ENCODE peak calls at places on chromosomes 5 and 9, in seven cellular contexts. C is CD14-positive monocyte, Z is GM20000, U is coronary artery, Y is choroid plexus epithelial cell, V is fibroblast of the aortic adventitia, Q is esophagus squamous epithelium. N is an unnamed sample.

GRCh38 chr9:114252394-114252793 is 70.5 kb upstream of the ORM1 start:
- DNase-seq in C (no peak), Z (no peak), U (no peak), Y (no peak), V (no peak), Q (no peak), N (no peak)

GRCh38 chr5:170389250-170389902 is at the start of gene KCNMB1:
- DNase-seq in C (no peak), Z (no peak), U (peak), Y (no peak), V (no peak), Q (no peak), N (no peak)

GRCh38 chr5:145668714-145669113 is 166.4 kb downstream of the PRELID2 start:
- DNase-seq in C (no peak), Z (no peak), U (no peak), Y (no peak), V (no peak), Q (no peak), N (no peak)

GRCh38 chr5:73464016-73464745 is 15.6 kb upstream of the FOXD1 start:
- DNase-seq in C (no peak), Z (no peak), U (no peak), Y (peak), V (peak), Q (no peak), N (no peak)

GRCh38 chr9:111661802-111662491 is 542 bp downstream of the GNG10 start:
- DNase-seq in C (peak), Z (peak), U (peak), Y (peak), V (peak), Q (no peak), N (peak)

GRCh38 chr9:92650296-92650695 is 19.6 kb downstream of the IPPK start:
- DNase-seq in C (no peak), Z (no peak), U (no peak), Y (no peak), V (no peak), Q (no peak), N (no peak)

GRCh38 chr9:91374939-91375338 is 13.2 kb upstream of the AUH start:
- DNase-seq in C (no peak), Z (no peak), U (no peak), Y (peak), V (peak), Q (no peak), N (no peak)

GRCh38 chr5:83927140-83927733 is 206.6 kb upstream of the HAPLN1 start:
- DNase-seq in C (no peak), Z (peak), U (peak), Y (peak), V (peak), Q (no peak), N (peak)

GRCh38 chr5:99317136-99317535 is 388.3 kb upstream of the CHD1 start:
- DNase-seq in C (no peak), Z (no peak), U (no peak), Y (no peak), V (no peak), Q (no peak), N (no peak)

GRCh38 chr5:91183743-91184142 is 199.4 kb downstream of the ARRDC3 start:
- DNase-seq in C (no peak), Z (no peak), U (no peak), Y (no peak), V (no peak), Q (no peak), N (no peak)

GRCh38 chr9:4258321-4259093 is 41.4 kb downstream of the GLIS3 start:
- DNase-seq in C (no peak), Z (no peak), U (no peak), Y (peak), V (peak), Q (no peak), N (no peak)

GRCh38 chr9:97773723-97774122 is 76.6 kb upstream of the XPA start:
- DNase-seq in C (no peak), Z (no peak), U (no peak), Y (peak), V (peak), Q (no peak), N (no peak)

GRCh38 chr9:14190240-14190639 is 123.7 kb downstream of the NFIB start:
- DNase-seq in C (no peak), Z (no peak), U (no peak), Y (no peak), V (no peak), Q (no peak), N (no peak)

GRCh38 chr5:171801-172331 is 19.4 kb upstream of the LRRC14B start:
- DNase-seq in C (peak), Z (no peak), U (peak), Y (no peak), V (no peak), Q (no peak), N (peak)

GRCh38 chr5:136162001-136162400 is 29.4 kb downstream of the SMAD5 start:
- DNase-seq in C (no peak), Z (no peak), U (no peak), Y (no peak), V (no peak), Q (no peak), N (no peak)

GRCh38 chr9:98550206-98550820 is 158.4 kb downstream of the GABBR2 start:
- DNase-seq in C (no peak), Z (no peak), U (no peak), Y (no peak), V (peak), Q (no peak), N (no peak)

GRCh38 chr5:109479260-109479860 is 69.6 kb upstream of the PJA2 start:
- DNase-seq in C (no peak), Z (peak), U (no peak), Y (peak), V (peak), Q (no peak), N (no peak)

GRCh38 chr9:5834214-5834613 is 1.3 kb upstream of the ERMP1 start:
- DNase-seq in C (no peak), Z (no peak), U (no peak), Y (no peak), V (no peak), Q (no peak), N (no peak)

GRCh38 chr9:23824241-23825142 is 1.5 kb downstream of the ELAVL2 start:
- DNase-seq in C (no peak), Z (no peak), U (no peak), Y (no peak), V (peak), Q (no peak), N (no peak)

GRCh38 chr9:76414656-76415055 is 20.4 kb upstream of the RFK start:
- DNase-seq in C (no peak), Z (no peak), U (no peak), Y (peak), V (peak), Q (no peak), N (no peak)

GRCh38 chr9:127982912-127983311 is 2.1 kb upstream of the EEIG1 start:
- DNase-seq in C (no peak), Z (no peak), U (no peak), Y (no peak), V (no peak), Q (no peak), N (no peak)

GRCh38 chr5:76591366-76591765 is 31.8 kb downstream of the F2RL2 start:
- DNase-seq in C (no peak), Z (no peak), U (no peak), Y (no peak), V (no peak), Q (no peak), N (no peak)

GRCh38 chr9:12771891-12772290 is 2.9 kb upstream of the LURAP1L start:
- DNase-seq in C (no peak), Z (no peak), U (no peak), Y (peak), V (no peak), Q (no peak), N (no peak)

GRCh38 chr5:135034186-135034962 is at the start of gene PITX1:
- DNase-seq in C (no peak), Z (no peak), U (no peak), Y (no peak), V (peak), Q (no peak), N (peak)

GRCh38 chr9:136848393-136849037 is 694 bp upstream of the PHPT1 start:
- DNase-seq in C (no peak), Z (peak), U (no peak), Y (peak), V (no peak), Q (no peak), N (no peak)

GRCh38 chr9:2413196-2413840 is 208.3 kb upstream of the VLDLR start:
- DNase-seq in C (no peak), Z (no peak), U (no peak), Y (peak), V (no peak), Q (no peak), N (no peak)

GRCh38 chr5:65790371-65791163 is 68.6 kb downstream of the NLN start:
- DNase-seq in C (peak), Z (no peak), U (no peak), Y (peak), V (no peak), Q (no peak), N (no peak)

DNA sequence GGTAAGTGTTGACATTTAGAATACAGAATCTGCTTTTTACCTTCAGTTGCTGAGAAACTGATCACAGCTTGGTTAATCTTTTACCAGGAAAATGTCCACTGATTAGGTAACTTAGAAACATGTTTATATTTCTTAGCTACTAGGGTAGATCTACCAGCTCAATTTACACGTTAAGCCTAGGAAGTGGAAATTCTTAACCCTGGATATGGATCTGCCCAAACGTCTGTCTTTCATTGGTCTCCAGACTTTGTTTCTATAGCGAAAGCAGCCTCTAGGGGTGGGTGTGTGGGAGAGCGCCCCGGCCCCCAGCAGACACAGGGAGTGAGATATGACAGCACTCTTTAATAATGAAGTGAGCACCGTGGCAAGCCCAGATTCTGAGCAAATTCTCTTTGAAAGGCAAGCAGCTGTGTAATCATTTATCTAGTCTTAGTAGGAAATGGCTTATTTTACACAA is 141.6 kb upstream of the ZNF608 start:
- DNase-seq in C (no peak), Z (no peak), U (no peak), Y (peak), V (no peak), Q (no peak), N (peak)
- TF ChIP-seq CTCF in C (no peak), Z (no peak), U (no peak), Y (peak), V (no peak), Q (no peak), N (peak)

DNA sequence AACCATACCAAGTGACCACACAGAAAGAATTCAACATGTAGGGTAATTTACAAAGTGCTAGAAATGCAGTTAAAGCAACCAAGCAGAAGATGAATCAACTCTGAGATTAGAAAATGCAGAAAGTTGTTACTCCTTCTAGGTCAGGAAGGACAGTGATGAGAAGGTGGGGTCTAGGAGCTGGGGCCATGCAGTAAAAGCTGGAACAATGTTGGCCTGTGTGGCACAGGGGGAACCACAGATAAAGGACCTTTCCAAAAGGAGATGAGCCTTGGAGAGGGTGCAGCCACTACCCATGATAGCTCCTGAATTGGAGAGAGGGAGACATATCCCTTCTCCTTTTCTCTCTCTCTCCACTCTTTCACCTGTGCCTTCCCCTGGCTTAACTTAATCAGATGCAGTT is 2.4 kb upstream of the SCGB3A2 start:
- DNase-seq in C (no peak), Z (no peak), U (no peak), Y (no peak), V (no peak), Q (no peak), N (no peak)
- TF ChIP-seq CTCF in C (no peak), Z (no peak), U (no peak), Y (no peak), V (no peak), Q (no peak), N (no peak)

GRCh38 chr5:111461934-111462333 is 50.4 kb downstream of the STARD4 start:
- DNase-seq in C (no peak), Z (no peak), U (no peak), Y (no peak), V (no peak), Q (no peak), N (no peak)

GRCh38 chr5:111463304-111463703 is 49.0 kb downstream of the STARD4 start:
- DNase-seq in C (no peak), Z (no peak), U (no peak), Y (no peak), V (no peak), Q (no peak), N (no peak)

DNA sequence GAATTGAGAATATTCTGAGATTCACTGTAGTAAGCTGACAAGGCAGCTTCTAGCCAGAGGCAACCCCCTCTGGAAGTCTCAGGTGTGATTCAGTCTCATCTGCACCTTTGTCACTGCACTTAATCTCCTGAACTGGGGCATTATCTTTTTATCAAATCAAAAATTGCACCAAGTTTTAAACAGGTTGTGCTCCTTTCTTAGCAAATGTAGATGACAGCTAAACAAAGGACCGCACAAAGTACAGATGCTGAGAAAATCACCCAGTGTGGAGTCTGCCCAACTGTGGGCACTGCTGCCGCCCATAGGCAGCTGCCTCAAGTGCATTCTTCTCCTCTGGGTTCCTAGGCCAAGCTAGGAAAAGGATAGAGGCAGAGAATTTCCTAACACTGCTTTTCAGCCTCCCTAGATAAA is 51.1 kb downstream of the STARD4 start:
- DNase-seq in C (no peak), Z (no peak), U (no peak), Y (peak), V (peak), Q (no peak), N (no peak)
- TF ChIP-seq CTCF in C (no peak), Z (peak), U (no peak), Y (peak), V (peak), Q (no peak), N (no peak)

DNA sequence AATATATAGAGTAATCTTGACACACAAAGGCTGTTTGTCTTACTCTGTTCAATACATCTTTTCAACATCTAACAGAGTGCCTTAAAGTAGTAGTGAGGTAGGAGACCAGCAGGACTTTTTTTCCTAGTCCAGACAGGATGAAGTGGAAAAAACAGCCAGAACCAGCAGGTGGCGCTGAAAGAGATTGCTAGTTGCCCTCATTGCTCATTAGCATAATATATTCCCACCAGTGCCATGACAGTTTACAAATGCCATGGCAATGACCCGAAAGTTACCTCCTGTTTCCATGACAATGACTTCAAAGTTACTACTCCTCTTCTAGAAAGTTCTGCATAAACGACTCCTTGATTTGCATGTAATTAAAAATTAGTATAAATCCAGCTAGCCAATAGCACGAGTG is 387.4 kb downstream of the ACTL7B start:
- DNase-seq in C (no peak), Z (peak), U (no peak), Y (peak), V (no peak), Q (no peak), N (peak)
- TF ChIP-seq CTCF in C (peak), Z (no peak), U (no peak), Y (peak), V (peak), Q (no peak), N (peak)

DNA sequence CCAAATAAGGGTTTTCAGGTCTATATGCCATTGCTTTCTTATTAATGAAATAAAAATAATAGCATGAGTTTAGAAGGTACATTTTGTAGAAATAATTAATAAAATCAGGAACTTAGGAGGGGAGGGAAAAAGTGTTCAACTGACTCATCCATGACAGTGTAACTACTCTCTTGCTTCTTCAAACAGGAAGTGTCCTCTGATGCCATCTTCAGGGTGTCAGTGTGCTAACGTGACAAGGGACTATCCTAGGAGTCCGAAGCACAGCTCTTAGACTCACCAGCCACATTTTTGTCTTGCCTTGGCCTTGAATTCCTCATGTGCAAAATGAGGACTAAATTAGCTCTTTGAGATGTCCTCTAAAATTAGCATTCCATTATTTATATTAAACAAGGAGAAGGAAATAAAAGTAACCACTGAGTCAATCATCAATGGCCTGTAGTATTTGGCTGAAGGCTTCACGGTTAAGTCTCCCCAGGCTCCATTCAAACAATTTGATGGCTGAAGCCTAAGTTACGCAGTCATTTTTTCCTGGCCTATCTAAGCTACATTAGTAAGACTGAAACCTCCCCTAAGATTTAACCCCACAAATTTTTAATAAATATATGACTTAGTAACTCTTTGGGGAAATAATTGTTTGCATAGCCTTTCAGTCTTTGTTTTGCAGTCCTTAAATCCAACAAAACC is 151.1 kb downstream of the ARL15 start:
- DNase-seq in C (peak), Z (peak), U (no peak), Y (peak), V (no peak), Q (no peak), N (no peak)
- TF ChIP-seq CTCF in C (peak), Z (peak), U (no peak), Y (no peak), V (no peak), Q (no peak), N (no peak)

GRCh38 chr5:89401012-89401411 is 518.0 kb upstream of the MEF2C start:
- DNase-seq in C (no peak), Z (no peak), U (no peak), Y (no peak), V (no peak), Q (no peak), N (no peak)
- TF ChIP-seq CTCF in C (no peak), Z (no peak), U (no peak), Y (no peak), V (no peak), Q (no peak), N (no peak)